ENCODE peak calls at places on chromosomes 13 and 19, in seven cellular contexts. One of them, this sample, is unnamed. For H3K27me3, the result is how much of the 10 kb centered on the place peaks cover.

GRCh38 chr19:16366433-16367268 is 42.0 kb downstream of the KLF2 start:
- DNase-seq in H1: no peak
- DNase-seq in mesendoderm: no peak
- DNase-seq in HCT116: no peak
- DNase-seq in K562: no peak
- DNase-seq in HepG2: no peak
- DNase-seq in SK-N-SH: no peak
- DNase-seq in this sample: peak

GRCh38 chr19:1377965-1378785 is 5.5 kb upstream of the NDUFS7 start:
- DNase-seq in HCT116: no peak
- DNase-seq in K562: no peak
- DNase-seq in H1: no peak
- DNase-seq in SK-N-SH: no peak
- DNase-seq in mesendoderm: no peak
- DNase-seq in HepG2: no peak
- DNase-seq in this sample: no peak

GRCh38 chr19:17328517-17329060 is 6.1 kb downstream of the ANO8 start:
- DNase-seq in H1: no peak
- DNase-seq in SK-N-SH: no peak
- DNase-seq in HCT116: no peak
- DNase-seq in K562: peak
- DNase-seq in HepG2: no peak
- DNase-seq in mesendoderm: no peak
- DNase-seq in this sample: peak

GRCh38 chr19:7679017-7679720 is 1.5 kb upstream of the TRAPPC5 start:
- DNase-seq in H1: no peak
- DNase-seq in HCT116: no peak
- DNase-seq in HepG2: peak
- DNase-seq in mesendoderm: no peak
- DNase-seq in SK-N-SH: peak
- DNase-seq in K562: peak
- DNase-seq in this sample: no peak

GRCh38 chr13:35723061-35723461 is 246.6 kb upstream of the MAB21L1 start:
- DNase-seq in HCT116: no peak
- DNase-seq in SK-N-SH: no peak
- DNase-seq in K562: no peak
- DNase-seq in HepG2: no peak
- DNase-seq in mesendoderm: no peak
- DNase-seq in H1: no peak
- DNase-seq in this sample: no peak

GRCh38 chr13:106143930-106144709 is 391.3 kb downstream of the EFNB2 start:
- DNase-seq in mesendoderm: peak
- DNase-seq in SK-N-SH: no peak
- DNase-seq in K562: no peak
- DNase-seq in H1: no peak
- DNase-seq in HepG2: no peak
- DNase-seq in HCT116: peak
- DNase-seq in this sample: peak

GRCh38 chr19:19948800-19949199 is 48.1 kb downstream of the ZNF93 start:
- DNase-seq in mesendoderm: no peak
- DNase-seq in K562: no peak
- DNase-seq in HCT116: no peak
- DNase-seq in H1: no peak
- DNase-seq in SK-N-SH: no peak
- DNase-seq in HepG2: no peak
- DNase-seq in this sample: no peak

GRCh38 chr13:20561731-20562130 is 5.2 kb upstream of the IFT88 start:
- DNase-seq in SK-N-SH: no peak
- DNase-seq in K562: no peak
- DNase-seq in H1: no peak
- DNase-seq in mesendoderm: no peak
- DNase-seq in HepG2: no peak
- DNase-seq in HCT116: no peak
- DNase-seq in this sample: no peak

GRCh38 chr13:73765651-73766384 is 368.4 kb downstream of the KLF12 start:
- DNase-seq in K562: peak
- DNase-seq in H1: no peak
- DNase-seq in HCT116: no peak
- DNase-seq in mesendoderm: peak
- DNase-seq in HepG2: peak
- DNase-seq in SK-N-SH: peak
- DNase-seq in this sample: peak

GRCh38 chr13:41461527-41462124 is 4.3 kb downstream of the RGCC start:
- DNase-seq in mesendoderm: no peak
- DNase-seq in HepG2: no peak
- DNase-seq in H1: no peak
- DNase-seq in HCT116: no peak
- DNase-seq in K562: no peak
- DNase-seq in SK-N-SH: no peak
- DNase-seq in this sample: no peak
- H3K4me2 ChIP-seq in mesendoderm: no peak
- H3K4me2 ChIP-seq in HepG2: no peak
- H3K4me2 ChIP-seq in H1: no peak
- H3K4me2 ChIP-seq in HCT116: no peak
- H3K4me2 ChIP-seq in K562: no peak
- H3K4me2 ChIP-seq in SK-N-SH: no peak
- H3K4me2 ChIP-seq in this sample: no peak

DNA sequence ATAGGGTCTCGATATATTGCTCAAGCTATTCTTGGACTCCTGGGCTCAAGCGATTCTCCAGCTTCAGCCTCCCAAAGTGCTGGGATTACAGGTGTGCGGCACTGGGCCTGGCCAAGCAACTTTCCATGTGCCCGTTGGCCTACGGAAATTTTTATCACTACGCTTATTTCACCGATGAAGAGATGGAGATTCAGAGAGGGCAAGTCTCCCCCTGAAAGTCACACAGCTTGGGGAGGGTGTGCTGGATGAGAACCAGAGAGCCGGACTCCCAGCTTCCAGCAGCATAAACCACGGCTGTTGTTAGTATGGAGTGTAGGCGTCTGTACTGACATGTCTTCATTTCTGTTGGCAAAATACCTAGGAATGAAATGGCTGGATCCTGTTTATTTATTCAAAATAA is 11.8 kb upstream of the GNA11 start:
- DNase-seq in SK-N-SH: peak
- DNase-seq in HepG2: no peak
- DNase-seq in H1: no peak
- DNase-seq in K562: no peak
- DNase-seq in HCT116: no peak
- DNase-seq in mesendoderm: no peak
- DNase-seq in this sample: no peak
- H3K27me3 ChIP-seq in SK-N-SH: under half
- H3K27me3 ChIP-seq in HepG2: under half
- H3K27me3 ChIP-seq in H1: under half
- H3K27me3 ChIP-seq in K562: under half
- H3K27me3 ChIP-seq in HCT116: under half
- H3K27me3 ChIP-seq in mesendoderm: under half
- H3K27me3 ChIP-seq in this sample: under half

GRCh38 chr19:11198769-11199469 is 1.6 kb upstream of the KANK2 start:
- DNase-seq in mesendoderm: peak
- DNase-seq in HCT116: no peak
- DNase-seq in SK-N-SH: no peak
- DNase-seq in H1: no peak
- DNase-seq in HepG2: no peak
- DNase-seq in K562: peak
- DNase-seq in this sample: no peak
- H3K4me2 ChIP-seq in mesendoderm: no peak
- H3K4me2 ChIP-seq in HCT116: no peak
- H3K4me2 ChIP-seq in SK-N-SH: no peak
- H3K4me2 ChIP-seq in H1: no peak
- H3K4me2 ChIP-seq in HepG2: no peak
- H3K4me2 ChIP-seq in K562: no peak
- H3K4me2 ChIP-seq in this sample: no peak

DNA sequence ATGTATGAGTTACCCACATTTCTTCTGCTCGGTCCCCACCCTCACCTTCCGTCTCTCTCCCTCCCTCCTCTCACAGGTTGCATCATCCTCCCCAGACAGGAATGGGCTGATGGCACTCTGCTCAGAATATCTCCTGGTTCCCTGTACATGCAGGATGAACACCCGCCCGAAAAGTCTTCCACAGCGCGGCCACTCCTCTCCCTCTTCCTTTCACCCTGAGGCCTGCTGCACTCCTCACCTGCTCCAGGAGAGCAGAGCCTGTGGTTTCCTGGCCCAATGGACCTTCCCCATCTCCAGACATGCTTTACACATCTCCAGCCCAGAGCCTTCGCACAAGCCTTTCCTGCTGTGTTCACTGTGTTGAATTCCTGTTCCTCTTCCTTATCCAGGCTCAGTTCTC is 40.9 kb downstream of the GSX1 start:
- DNase-seq in H1: no peak
- DNase-seq in SK-N-SH: no peak
- DNase-seq in K562: no peak
- DNase-seq in HepG2: no peak
- DNase-seq in mesendoderm: no peak
- DNase-seq in HCT116: no peak
- DNase-seq in this sample: no peak
- H3K27me3 ChIP-seq in H1: under half
- H3K27me3 ChIP-seq in SK-N-SH: under half
- H3K27me3 ChIP-seq in K562: under half
- H3K27me3 ChIP-seq in HepG2: under half
- H3K27me3 ChIP-seq in mesendoderm: under half
- H3K27me3 ChIP-seq in HCT116: under half
- H3K27me3 ChIP-seq in this sample: under half

DNA sequence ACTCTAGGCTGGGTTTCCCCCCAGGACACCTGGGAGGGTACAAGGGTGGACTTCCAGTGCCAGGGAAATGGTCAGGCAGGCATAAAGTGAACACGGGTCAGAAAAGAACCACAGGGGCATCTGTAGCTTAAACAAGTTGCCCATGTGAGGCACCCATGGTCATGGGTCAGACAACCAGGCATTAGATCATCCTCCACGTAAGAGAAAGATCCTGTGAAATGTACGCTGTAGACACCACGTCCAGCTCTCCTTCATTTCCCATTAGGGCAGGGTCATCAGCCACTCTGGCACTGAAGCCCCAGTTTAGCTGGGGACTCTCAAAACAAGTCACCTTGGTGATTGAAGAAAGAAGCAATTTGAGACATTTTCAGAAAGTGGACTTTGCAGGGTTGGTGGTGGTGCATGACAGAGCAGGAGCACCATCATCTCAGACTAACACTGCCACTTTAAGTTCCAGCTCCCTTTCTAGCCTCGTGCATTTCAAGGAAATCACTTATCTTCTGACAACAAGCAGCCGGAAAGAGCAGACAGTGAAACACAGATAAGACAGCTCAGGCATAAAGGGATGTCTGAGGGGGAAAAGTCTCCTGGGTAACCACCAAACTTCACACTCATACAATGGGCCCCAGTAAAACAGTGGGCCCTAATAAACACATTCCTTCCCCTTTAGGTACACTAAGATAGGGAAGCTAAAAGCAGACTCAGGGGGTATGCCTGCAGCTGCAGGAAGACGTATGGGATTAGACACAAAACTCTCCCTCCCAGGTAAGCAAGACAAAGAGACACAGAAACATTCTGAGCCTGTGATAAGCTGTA is 16.1 kb upstream of the SIGLEC6 start:
- DNase-seq in HepG2: no peak
- DNase-seq in K562: peak
- DNase-seq in HCT116: no peak
- DNase-seq in H1: no peak
- DNase-seq in SK-N-SH: no peak
- DNase-seq in mesendoderm: no peak
- DNase-seq in this sample: no peak
- H3K4me2 ChIP-seq in HepG2: no peak
- H3K4me2 ChIP-seq in K562: peak
- H3K4me2 ChIP-seq in HCT116: no peak
- H3K4me2 ChIP-seq in H1: no peak
- H3K4me2 ChIP-seq in SK-N-SH: no peak
- H3K4me2 ChIP-seq in mesendoderm: no peak
- H3K4me2 ChIP-seq in this sample: no peak

DNA sequence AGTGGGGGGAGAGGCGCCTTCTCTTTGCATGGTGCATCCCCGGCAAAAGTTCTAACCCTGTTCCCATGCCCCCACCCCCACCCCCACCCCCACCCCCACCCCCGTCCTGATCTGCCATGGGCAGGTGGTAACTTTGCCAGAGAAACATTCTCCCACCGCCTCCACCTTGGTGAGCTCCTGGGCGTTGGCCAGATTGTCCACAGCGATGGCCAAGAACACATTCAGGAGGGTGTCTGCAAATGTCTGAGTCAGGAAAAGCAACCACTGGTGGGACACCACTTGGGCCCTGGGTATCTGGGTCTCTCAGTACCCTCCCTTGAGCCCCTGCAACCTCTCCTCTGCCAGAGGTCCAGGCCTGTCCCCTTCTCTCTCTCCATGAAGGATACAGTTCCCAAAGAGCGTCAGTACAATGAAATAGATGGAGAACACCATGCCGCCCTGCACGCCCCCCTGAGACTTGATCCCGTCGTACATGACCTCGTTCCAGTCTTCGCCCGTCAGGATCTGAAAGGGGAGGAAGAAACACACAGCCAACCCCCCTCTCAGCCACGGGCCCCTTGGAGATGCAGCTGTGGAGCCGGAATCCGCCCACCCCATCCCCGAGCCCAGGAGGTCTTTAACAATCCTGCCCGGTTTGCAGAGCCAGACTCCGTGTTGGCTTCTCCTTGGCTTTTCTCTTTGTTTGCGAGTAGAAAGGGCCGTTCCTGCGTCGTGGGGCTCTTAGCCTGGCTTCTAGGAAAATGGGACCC is 153.3 kb downstream of the IER2 start:
- DNase-seq in SK-N-SH: no peak
- DNase-seq in K562: no peak
- DNase-seq in HCT116: no peak
- DNase-seq in HepG2: no peak
- DNase-seq in H1: no peak
- DNase-seq in mesendoderm: no peak
- DNase-seq in this sample: no peak
- H3K27me3 ChIP-seq in SK-N-SH: half or more
- H3K27me3 ChIP-seq in K562: under half
- H3K27me3 ChIP-seq in HCT116: under half
- H3K27me3 ChIP-seq in HepG2: under half
- H3K27me3 ChIP-seq in H1: under half
- H3K27me3 ChIP-seq in mesendoderm: under half
- H3K27me3 ChIP-seq in this sample: under half

GRCh38 chr13:40982772-40983171 is 36.3 kb downstream of the ELF1 start:
- DNase-seq in HCT116: no peak
- DNase-seq in HepG2: no peak
- DNase-seq in H1: no peak
- DNase-seq in mesendoderm: peak
- DNase-seq in SK-N-SH: peak
- DNase-seq in K562: peak
- DNase-seq in this sample: peak

GRCh38 chr13:40983269-40983668 is 35.8 kb downstream of the ELF1 start:
- DNase-seq in SK-N-SH: no peak
- DNase-seq in HepG2: no peak
- DNase-seq in mesendoderm: no peak
- DNase-seq in HCT116: no peak
- DNase-seq in H1: no peak
- DNase-seq in K562: no peak
- DNase-seq in this sample: no peak

GRCh38 chr13:40981949-40982348 is 37.2 kb downstream of the ELF1 start:
- DNase-seq in HCT116: no peak
- DNase-seq in HepG2: no peak
- DNase-seq in K562: no peak
- DNase-seq in H1: no peak
- DNase-seq in SK-N-SH: no peak
- DNase-seq in mesendoderm: no peak
- DNase-seq in this sample: no peak

GRCh38 chr13:40980466-40980865 is 38.6 kb downstream of the ELF1 start:
- DNase-seq in H1: no peak
- DNase-seq in K562: no peak
- DNase-seq in mesendoderm: no peak
- DNase-seq in HCT116: no peak
- DNase-seq in HepG2: no peak
- DNase-seq in SK-N-SH: no peak
- DNase-seq in this sample: no peak

GRCh38 chr13:40981361-40981760 is 37.8 kb downstream of the ELF1 start:
- DNase-seq in SK-N-SH: no peak
- DNase-seq in HCT116: no peak
- DNase-seq in HepG2: no peak
- DNase-seq in K562: peak
- DNase-seq in H1: no peak
- DNase-seq in mesendoderm: no peak
- DNase-seq in this sample: no peak
- H3K4me2 ChIP-seq in SK-N-SH: no peak
- H3K4me2 ChIP-seq in HCT116: no peak
- H3K4me2 ChIP-seq in HepG2: no peak
- H3K4me2 ChIP-seq in K562: peak
- H3K4me2 ChIP-seq in H1: no peak
- H3K4me2 ChIP-seq in mesendoderm: no peak
- H3K4me2 ChIP-seq in this sample: peak

This sample was measured in hepatocyte.